ENCODE peak calls at places on chromosomes 3 and 15, in six cellular contexts. One of them, this sample, is unnamed.
A peak's percentile ranks its signal among the peaks of the same experiment; 100 is the strongest.

GRCh38 chr3:113660901-113661300 is 35.5 kb downstream of the USF3 start:
- DNase-seq in lung: no peak
- DNase-seq in epithelial cell of esophagus: no peak
- DNase-seq in foreskin fibroblast: no peak
- DNase-seq in fibroblast of lung: peak; percentile 59
- DNase-seq in mucosa of descending colon: no peak
- DNase-seq in this sample: no peak

GRCh38 chr3:38112378-38112761 is 24.6 kb downstream of the ACAA1 start:
- DNase-seq in lung: no peak
- DNase-seq in epithelial cell of esophagus: no peak
- DNase-seq in foreskin fibroblast: no peak
- DNase-seq in fibroblast of lung: no peak
- DNase-seq in mucosa of descending colon: peak; percentile 20
- DNase-seq in this sample: no peak

GRCh38 chr15:41387646-41388045 is 14.7 kb downstream of the NDUFAF1 start:
- DNase-seq in lung: no peak
- DNase-seq in epithelial cell of esophagus: no peak
- DNase-seq in foreskin fibroblast: no peak
- DNase-seq in fibroblast of lung: no peak
- DNase-seq in mucosa of descending colon: no peak
- DNase-seq in this sample: no peak

GRCh38 chr15:70702584-70702983 is 60.8 kb downstream of the UACA start:
- DNase-seq in lung: no peak
- DNase-seq in epithelial cell of esophagus: no peak
- DNase-seq in foreskin fibroblast: no peak
- DNase-seq in fibroblast of lung: no peak
- DNase-seq in mucosa of descending colon: no peak
- DNase-seq in this sample: no peak

GRCh38 chr3:72008226-72008996 is 223.5 kb upstream of the PROK2 start:
- DNase-seq in lung: no peak
- DNase-seq in epithelial cell of esophagus: no peak
- DNase-seq in foreskin fibroblast: peak; percentile 71
- DNase-seq in fibroblast of lung: peak; percentile 32
- DNase-seq in mucosa of descending colon: no peak
- DNase-seq in this sample: no peak

GRCh38 chr15:27670481-27670880 is 428.6 kb downstream of the OCA2 start:
- DNase-seq in lung: no peak
- DNase-seq in epithelial cell of esophagus: no peak
- DNase-seq in foreskin fibroblast: no peak
- DNase-seq in fibroblast of lung: no peak
- DNase-seq in mucosa of descending colon: no peak
- DNase-seq in this sample: no peak

GRCh38 chr3:194133661-194134230 is 2.2 kb upstream of the HES1 start:
- DNase-seq in lung: peak; percentile 67
- DNase-seq in epithelial cell of esophagus: peak; percentile 40
- DNase-seq in foreskin fibroblast: no peak
- DNase-seq in fibroblast of lung: peak; percentile 75
- DNase-seq in mucosa of descending colon: peak; percentile 62
- DNase-seq in this sample: no peak

GRCh38 chr15:74773731-74774252 is 8.1 kb upstream of the CSK start:
- DNase-seq in lung: no peak
- DNase-seq in epithelial cell of esophagus: peak; percentile 77
- DNase-seq in foreskin fibroblast: no peak
- DNase-seq in fibroblast of lung: no peak
- DNase-seq in mucosa of descending colon: peak; percentile 52
- DNase-seq in this sample: no peak

GRCh38 chr3:71129611-71130515 is 453.7 kb downstream of the FOXP1 start:
- DNase-seq in lung: no peak
- DNase-seq in epithelial cell of esophagus: no peak
- DNase-seq in foreskin fibroblast: peak; percentile 54
- DNase-seq in fibroblast of lung: peak; percentile 57
- DNase-seq in mucosa of descending colon: no peak
- DNase-seq in this sample: no peak

GRCh38 chr15:41926184-41927056 is 32.6 kb upstream of the SPTBN5 start:
- DNase-seq in lung: no peak
- DNase-seq in epithelial cell of esophagus: peak; percentile 45
- DNase-seq in foreskin fibroblast: no peak
- DNase-seq in fibroblast of lung: no peak
- DNase-seq in mucosa of descending colon: peak; percentile 72
- DNase-seq in this sample: no peak

GRCh38 chr15:46956456-46956855 is 760.8 kb upstream of the SEMA6D start:
- DNase-seq in lung: no peak
- DNase-seq in epithelial cell of esophagus: no peak
- DNase-seq in foreskin fibroblast: no peak
- DNase-seq in fibroblast of lung: no peak
- DNase-seq in mucosa of descending colon: no peak
- DNase-seq in this sample: no peak

GRCh38 chr15:60520825-60521368 is 42.0 kb upstream of the ICE2 start:
- DNase-seq in lung: peak; percentile 62
- DNase-seq in epithelial cell of esophagus: peak; percentile 87
- DNase-seq in foreskin fibroblast: peak; percentile 55
- DNase-seq in fibroblast of lung: peak; percentile 54
- DNase-seq in mucosa of descending colon: no peak
- DNase-seq in this sample: peak; percentile 82

GRCh38 chr3:16252243-16252978 is 12.3 kb downstream of the DPH3 start:
- DNase-seq in lung: no peak
- DNase-seq in epithelial cell of esophagus: peak; percentile 65
- DNase-seq in foreskin fibroblast: no peak
- DNase-seq in fibroblast of lung: no peak
- DNase-seq in mucosa of descending colon: no peak
- DNase-seq in this sample: no peak

GRCh38 chr3:16251316-16252085 is 13.2 kb downstream of the DPH3 start:
- DNase-seq in lung: no peak
- DNase-seq in epithelial cell of esophagus: no peak
- DNase-seq in foreskin fibroblast: no peak
- DNase-seq in fibroblast of lung: no peak
- DNase-seq in mucosa of descending colon: no peak
- DNase-seq in this sample: no peak

GRCh38 chr3:16247282-16248058 is 17.3 kb downstream of the DPH3 start:
- DNase-seq in lung: peak; percentile 82
- DNase-seq in epithelial cell of esophagus: peak; percentile 81
- DNase-seq in foreskin fibroblast: peak; percentile 75
- DNase-seq in fibroblast of lung: peak; percentile 72
- DNase-seq in mucosa of descending colon: peak; percentile 65
- DNase-seq in this sample: peak; percentile 85

GRCh38 chr3:16248556-16248955 is 16.2 kb downstream of the DPH3 start:
- DNase-seq in lung: no peak
- DNase-seq in epithelial cell of esophagus: no peak
- DNase-seq in foreskin fibroblast: no peak
- DNase-seq in fibroblast of lung: no peak
- DNase-seq in mucosa of descending colon: no peak
- DNase-seq in this sample: no peak

DNA sequence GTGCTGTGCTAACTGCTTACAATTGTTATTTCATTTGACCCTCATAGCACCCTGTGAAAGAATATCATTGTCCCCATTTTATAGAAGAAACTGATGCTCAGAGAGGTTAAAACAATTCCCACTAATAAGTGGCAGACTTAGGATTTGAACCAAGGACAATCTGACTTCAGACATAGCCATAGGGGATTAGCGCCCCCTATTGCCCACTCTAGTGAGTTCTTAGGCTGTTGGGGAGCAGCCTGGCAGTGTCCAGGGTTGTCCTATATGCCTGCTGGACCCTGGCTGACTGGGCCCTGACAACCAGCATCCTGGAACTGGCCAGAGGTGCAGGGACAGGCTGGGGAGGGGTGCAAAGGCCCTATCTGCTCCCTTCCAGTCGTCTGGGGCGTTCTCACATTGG is 15.4 kb downstream of the DPH3 start:
- DNase-seq in lung: no peak
- DNase-seq in epithelial cell of esophagus: peak; percentile 33
- DNase-seq in foreskin fibroblast: peak; percentile 29
- DNase-seq in fibroblast of lung: peak; percentile 20
- DNase-seq in mucosa of descending colon: no peak
- DNase-seq in this sample: peak; percentile 60
- TF ChIP-seq CTCF in lung: no peak
- TF ChIP-seq CTCF in epithelial cell of esophagus: peak; percentile 22
- TF ChIP-seq CTCF in foreskin fibroblast: peak; percentile 50
- TF ChIP-seq CTCF in fibroblast of lung: peak; percentile 58
- TF ChIP-seq CTCF in mucosa of descending colon: no peak
- TF ChIP-seq CTCF in this sample: peak; percentile 47

GRCh38 chr3:51637941-51638471 is 33.0 kb upstream of the TEX264 start:
- DNase-seq in lung: peak; percentile 53
- DNase-seq in epithelial cell of esophagus: peak; percentile 85
- DNase-seq in foreskin fibroblast: peak; percentile 42
- DNase-seq in fibroblast of lung: peak; percentile 43
- DNase-seq in mucosa of descending colon: no peak
- DNase-seq in this sample: peak; percentile 57
- TF ChIP-seq CTCF in lung: peak; percentile 55
- TF ChIP-seq CTCF in epithelial cell of esophagus: peak; percentile 99
- TF ChIP-seq CTCF in foreskin fibroblast: peak; percentile 97
- TF ChIP-seq CTCF in fibroblast of lung: peak; percentile 89
- TF ChIP-seq CTCF in mucosa of descending colon: peak; percentile 43
- TF ChIP-seq CTCF in this sample: peak; percentile 77

DNA sequence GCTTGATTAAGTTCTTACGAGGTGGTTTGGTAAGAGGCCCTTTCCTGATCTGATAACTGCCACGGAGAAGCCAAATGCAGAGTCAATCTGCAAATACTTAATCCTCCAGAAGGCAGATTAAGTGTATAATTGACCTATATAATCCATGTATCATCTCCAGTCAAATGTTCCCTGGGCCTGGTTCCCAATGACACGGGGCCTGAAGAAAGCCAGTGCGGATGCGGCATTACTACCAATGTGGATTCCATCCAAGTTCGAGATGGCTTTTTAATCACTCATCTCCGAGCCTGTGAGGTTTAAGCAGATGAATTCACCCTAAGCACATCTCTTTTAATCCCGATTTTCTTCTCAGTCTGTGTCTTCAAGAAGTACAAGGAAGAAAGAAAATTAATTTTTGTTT is 60.0 kb upstream of the FEZF2 start:
- DNase-seq in lung: no peak
- DNase-seq in epithelial cell of esophagus: no peak
- DNase-seq in foreskin fibroblast: no peak
- DNase-seq in fibroblast of lung: no peak
- DNase-seq in mucosa of descending colon: no peak
- DNase-seq in this sample: no peak
- TF ChIP-seq CTCF in lung: no peak
- TF ChIP-seq CTCF in epithelial cell of esophagus: no peak
- TF ChIP-seq CTCF in foreskin fibroblast: no peak
- TF ChIP-seq CTCF in fibroblast of lung: no peak
- TF ChIP-seq CTCF in mucosa of descending colon: no peak
- TF ChIP-seq CTCF in this sample: no peak

GRCh38 chr3:78077842-78078241 is 1037.9 kb downstream of the ROBO2 start:
- DNase-seq in lung: no peak
- DNase-seq in epithelial cell of esophagus: no peak
- DNase-seq in foreskin fibroblast: no peak
- DNase-seq in fibroblast of lung: no peak
- DNase-seq in mucosa of descending colon: no peak
- DNase-seq in this sample: no peak
- TF ChIP-seq CTCF in lung: no peak
- TF ChIP-seq CTCF in epithelial cell of esophagus: no peak
- TF ChIP-seq CTCF in foreskin fibroblast: no peak
- TF ChIP-seq CTCF in fibroblast of lung: no peak
- TF ChIP-seq CTCF in mucosa of descending colon: no peak
- TF ChIP-seq CTCF in this sample: no peak

GRCh38 chr15:24777307-24777706 is 101.7 kb downstream of the NPAP1 start:
- DNase-seq in lung: no peak
- DNase-seq in epithelial cell of esophagus: no peak
- DNase-seq in foreskin fibroblast: no peak
- DNase-seq in fibroblast of lung: no peak
- DNase-seq in mucosa of descending colon: no peak
- DNase-seq in this sample: no peak

GRCh38 chr15:24772709-24773373 is 97.3 kb downstream of the NPAP1 start:
- DNase-seq in lung: peak; percentile 65
- DNase-seq in epithelial cell of esophagus: peak; percentile 88
- DNase-seq in foreskin fibroblast: peak; percentile 75
- DNase-seq in fibroblast of lung: peak; percentile 84
- DNase-seq in mucosa of descending colon: peak; percentile 58
- DNase-seq in this sample: peak; percentile 86

GRCh38 chr15:24766511-24767133 is 91.0 kb downstream of the NPAP1 start:
- DNase-seq in lung: no peak
- DNase-seq in epithelial cell of esophagus: no peak
- DNase-seq in foreskin fibroblast: no peak
- DNase-seq in fibroblast of lung: no peak
- DNase-seq in mucosa of descending colon: no peak
- DNase-seq in this sample: no peak

DNA sequence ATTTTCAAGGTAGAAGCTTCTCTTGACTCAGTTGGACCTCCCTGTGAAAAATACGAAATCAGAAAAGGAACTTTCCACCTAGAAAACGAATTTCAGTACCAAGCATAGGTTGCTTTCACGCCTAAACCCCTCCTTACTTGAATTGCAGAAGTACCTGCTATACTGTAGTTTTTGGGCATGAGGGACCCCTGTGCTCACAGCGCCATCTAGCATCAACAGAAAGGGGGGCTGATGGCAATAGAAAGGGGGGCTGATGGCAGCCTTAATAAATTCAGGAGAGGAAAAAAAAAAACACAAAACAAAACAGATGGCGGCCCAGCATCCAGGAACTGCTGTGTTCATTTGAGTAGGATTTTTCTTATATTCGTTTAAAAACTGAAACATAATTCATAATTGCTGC is 96.7 kb downstream of the NPAP1 start:
- DNase-seq in lung: no peak
- DNase-seq in epithelial cell of esophagus: no peak
- DNase-seq in foreskin fibroblast: no peak
- DNase-seq in fibroblast of lung: no peak
- DNase-seq in mucosa of descending colon: no peak
- DNase-seq in this sample: peak; percentile 39
- TF ChIP-seq CTCF in lung: no peak
- TF ChIP-seq CTCF in epithelial cell of esophagus: no peak
- TF ChIP-seq CTCF in foreskin fibroblast: no peak
- TF ChIP-seq CTCF in fibroblast of lung: no peak
- TF ChIP-seq CTCF in mucosa of descending colon: no peak
- TF ChIP-seq CTCF in this sample: no peak

DNA sequence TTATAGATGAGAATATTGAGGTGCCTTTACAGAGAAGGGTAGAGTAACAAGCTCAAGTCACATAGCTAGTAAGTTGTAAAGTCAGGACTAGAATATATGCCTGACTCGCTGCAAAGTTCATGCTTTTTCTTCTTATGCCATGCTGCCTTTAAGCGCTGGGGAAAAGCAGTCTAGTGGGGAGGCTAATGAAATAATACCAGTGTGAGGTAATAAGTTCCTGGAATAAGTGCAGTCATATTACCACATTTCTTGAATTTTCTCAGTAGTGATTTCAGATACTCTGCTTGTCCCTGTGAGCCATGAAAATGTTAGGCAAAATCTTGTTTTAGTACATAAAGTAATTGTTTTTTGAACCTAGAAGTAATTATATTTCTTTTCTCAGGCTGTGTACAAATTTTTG is 71.8 kb downstream of the SYN2 start:
- DNase-seq in lung: no peak
- DNase-seq in epithelial cell of esophagus: no peak
- DNase-seq in foreskin fibroblast: no peak
- DNase-seq in fibroblast of lung: no peak
- DNase-seq in mucosa of descending colon: no peak
- DNase-seq in this sample: no peak
- TF ChIP-seq CTCF in lung: no peak
- TF ChIP-seq CTCF in epithelial cell of esophagus: no peak
- TF ChIP-seq CTCF in foreskin fibroblast: no peak
- TF ChIP-seq CTCF in fibroblast of lung: no peak
- TF ChIP-seq CTCF in mucosa of descending colon: no peak
- TF ChIP-seq CTCF in this sample: no peak

This sample was measured in glutamatergic neuron.